ENCODE peak calls at places on chromosomes 11 and 22, in eight cellular contexts. C is stimulated activated effector memory CD8-positive, alpha-beta T cell treated with anti-CD3 and anti-CD28 coated beads, Interleukin-12 subunit alpha, Interleukin-12 subunit beta, amount 100 ng/mL, for 72 hours; G is SW 1271; E is lung; U is Calu3; W is cardiac muscle cell; O is omental fat pad; L is stimulated activated CD8-positive, alpha-beta memory T cell treated with anti-CD3 and anti-CD28 coated beads, Interleukin-2, amount 100 ng/mL, for 1 hour. A is an unnamed sample.

GRCh38 chr11:73143126-73143838 is 1.2 kb upstream of the FCHSD2 start:
- DNase-seq in O (no peak), E (no peak), W (peak; percentile 15), C (no peak), U (no peak), G (no peak), L (no peak), A (no peak)

GRCh38 chr22:37267128-37267587 is 15.2 kb upstream of the CYTH4 start:
- DNase-seq in E (peak; percentile 48), C (peak; percentile 79), U (peak; percentile 80), O (no peak), W (peak; percentile 74), L (peak; percentile 45), G (no peak), A (no peak)

GRCh38 chr22:47586946-47587345 is 824.5 kb downstream of the TBC1D22A start:
- DNase-seq in G (no peak), C (no peak), U (no peak), L (no peak), O (no peak), W (no peak), E (no peak), A (no peak)

GRCh38 chr11:78450866-78451265 is 33.2 kb upstream of the GAB2 start:
- DNase-seq in G (no peak), U (no peak), L (no peak), E (no peak), W (no peak), C (no peak), O (no peak), A (no peak)

GRCh38 chr22:48739348-48740085 is 1088.2 kb downstream of the BRD1 start:
- DNase-seq in W (no peak), E (no peak), O (no peak), G (no peak), U (no peak), L (no peak), C (no peak), A (no peak)

GRCh38 chr11:14852571-14853177 is 39.4 kb downstream of the CYP2R1 start:
- DNase-seq in C (no peak), L (no peak), E (no peak), U (no peak), O (no peak), G (no peak), W (no peak), A (no peak)

GRCh38 chr22:28402539-28402938 is 277.1 kb downstream of the TTC28 start:
- DNase-seq in O (no peak), W (no peak), G (no peak), L (no peak), U (no peak), C (no peak), E (no peak), A (no peak)

GRCh38 chr11:113526521-113526920 is 51.3 kb upstream of the DRD2 start:
- DNase-seq in W (no peak), L (no peak), C (no peak), G (no peak), U (no peak), O (no peak), E (no peak), A (no peak)

GRCh38 chr11:132072044-132072879 is 701.8 kb downstream of the NTM start:
- DNase-seq in E (no peak), U (no peak), C (no peak), O (no peak), L (no peak), G (no peak), W (no peak), A (peak; percentile 48)

GRCh38 chr11:13302440-13302958 is 24.9 kb downstream of the BMAL1 start:
- DNase-seq in G (no peak), U (no peak), E (peak; percentile 48), C (no peak), O (no peak), L (no peak), W (no peak), A (no peak)

GRCh38 chr11:78079232-78080083 is at the start of gene NDUFC2:
- DNase-seq in W (peak; percentile 86), L (peak; percentile 33), G (peak; percentile 80), E (peak; percentile 78), U (peak; percentile 78), C (peak; percentile 59), O (peak; percentile 39), A (peak; percentile 79)

GRCh38 chr11:6420677-6421076 is 1.8 kb upstream of the APBB1 start:
- DNase-seq in E (no peak), W (no peak), U (no peak), C (no peak), O (no peak), L (no peak), G (no peak), A (no peak)

GRCh38 chr11:4181780-4182721 is 87.5 kb downstream of the RRM1 start:
- DNase-seq in G (peak; percentile 48), E (peak; percentile 45), L (no peak), O (no peak), W (peak; percentile 69), U (peak; percentile 83), C (no peak), A (peak; percentile 88)

GRCh38 chr11:28833670-28834069 is 725.5 kb downstream of the METTL15 start:
- DNase-seq in E (no peak), G (peak; percentile 98), L (no peak), O (no peak), U (peak; percentile 53), W (no peak), C (no peak), A (peak; percentile 7)

GRCh38 chr22:30210235-30210831 is 36.2 kb downstream of the LIF start:
- DNase-seq in L (no peak), U (peak; percentile 96), O (no peak), C (no peak), E (no peak), G (peak; percentile 62), W (no peak), A (peak; percentile 54)

GRCh38 chr11:22405377-22405776 is 67.2 kb downstream of the SLC17A6 start:
- DNase-seq in W (no peak), L (no peak), C (no peak), U (no peak), E (no peak), G (no peak), O (no peak), A (no peak)

GRCh38 chr11:69930081-69931059 is 111.2 kb upstream of the FGF3 start:
- DNase-seq in L (no peak), W (no peak), O (no peak), G (no peak), U (no peak), E (no peak), C (no peak), A (no peak)

GRCh38 chr11:35525501-35526175 is at the start of gene PAMR1:
- DNase-seq in O (no peak), C (no peak), U (peak; percentile 23), L (no peak), W (peak; percentile 74), G (no peak), E (no peak), A (peak; percentile 23)

GRCh38 chr11:2299773-2300172 is 1.9 kb downstream of the C11orf21 start:
- DNase-seq in W (no peak), E (no peak), U (no peak), G (no peak), C (no peak), O (no peak), L (no peak), A (no peak)

A was measured in H54.